ENCODE peak calls at places on chromosomes 5 and 9, in five cellular contexts. X is midbrain, M is neural crest cell, U is progenitor cell of endocrine pancreas, D is T-cell. F is an unnamed sample.

GRCh38 chr9:126775926-126776325 is 28.9 kb upstream of the ZBTB43 start:
- DNase-seq in X (no peak), M (no peak), U (no peak), D (no peak), F (no peak)

GRCh38 chr5:150186137-150186536 is 3.7 kb upstream of the SLC6A7 start:
- DNase-seq in X (no peak), M (no peak), U (no peak), D (no peak), F (no peak)

GRCh38 chr5:39755986-39756385 is 331.2 kb upstream of the DAB2 start:
- DNase-seq in X (no peak), M (no peak), U (no peak), D (no peak), F (no peak)

GRCh38 chr9:121699271-121700164 is 48.1 kb downstream of the DAB2IP start:
- DNase-seq in X (no peak), M (peak), U (peak), D (peak), F (no peak)

GRCh38 chr9:135252980-135253304 is 165.5 kb downstream of the OLFM1 start:
- DNase-seq in X (no peak), M (no peak), U (no peak), D (no peak), F (no peak)

GRCh38 chr5:61767231-61768080 is 435.4 kb downstream of the ZSWIM6 start:
- DNase-seq in X (no peak), M (no peak), U (no peak), D (no peak), F (no peak)

GRCh38 chr9:115615821-115616665 is 498.1 kb upstream of the TNC start:
- DNase-seq in X (no peak), M (no peak), U (no peak), D (no peak), F (no peak)

GRCh38 chr5:131322926-131323325 is 59.1 kb downstream of the CDC42SE2 start:
- DNase-seq in X (no peak), M (no peak), U (no peak), D (no peak), F (no peak)

GRCh38 chr9:36136277-36136893 is at the start of gene GLIPR2:
- DNase-seq in X (peak), M (peak), U (peak), D (peak), F (peak)

GRCh38 chr9:128421474-128422010 is 885 bp downstream of the CERCAM start:
- DNase-seq in X (no peak), M (no peak), U (no peak), D (no peak), F (no peak)

GRCh38 chr9:6351757-6352156 is 23.6 kb downstream of the TPD52L3 start:
- DNase-seq in X (no peak), M (no peak), U (no peak), D (no peak), F (no peak)

GRCh38 chr5:72402381-72402890 is 82.3 kb downstream of the PTCD2 start:
- DNase-seq in X (no peak), M (no peak), U (no peak), D (no peak), F (no peak)

GRCh38 chr5:134090482-134090881 is 24.0 kb upstream of the TCF7 start:
- DNase-seq in X (no peak), M (no peak), U (no peak), D (peak), F (no peak)

GRCh38 chr9:134374301-134375010 is 48.2 kb downstream of the RXRA start:
- DNase-seq in X (peak), M (no peak), U (no peak), D (no peak), F (no peak)

GRCh38 chr5:109529520-109529919 is 119.7 kb upstream of the PJA2 start:
- DNase-seq in X (no peak), M (no peak), U (no peak), D (no peak), F (no peak)

GRCh38 chr5:133554279-133554678 is 58.1 kb downstream of the FSTL4 start:
- DNase-seq in X (no peak), M (no peak), U (no peak), D (no peak), F (no peak)

GRCh38 chr9:82031538-82032280 is 43.1 kb downstream of the SPATA31D1 start:
- DNase-seq in X (peak), M (no peak), U (no peak), D (no peak), F (no peak)

GRCh38 chr5:124948062-124948753 is 201.8 kb upstream of the ZNF608 start:
- DNase-seq in X (no peak), M (no peak), U (no peak), D (no peak), F (no peak)

GRCh38 chr5:168135897-168136296 is 155.5 kb upstream of the WWC1 start:
- DNase-seq in X (no peak), M (no peak), U (no peak), D (no peak), F (no peak)

GRCh38 chr9:15069106-15069505 is 158.9 kb upstream of the FREM1 start:
- DNase-seq in X (no peak), M (no peak), U (no peak), D (no peak), F (no peak)

GRCh38 chr5:116249648-116250047 is 164.8 kb downstream of the COMMD10 start:
- DNase-seq in X (no peak), M (no peak), U (no peak), D (no peak), F (no peak)

GRCh38 chr9:27019589-27019988 is 14.1 kb upstream of the LRRC19 start:
- DNase-seq in X (no peak), M (no peak), U (no peak), D (no peak), F (no peak)

GRCh38 chr5:98938459-98938858 is 9.7 kb upstream of the CHD1 start:
- DNase-seq in X (no peak), M (no peak), U (no peak), D (no peak), F (no peak)